ENCODE peak calls at places on chromosomes 13 and 19, in nine cellular contexts. Q is NB4, I is HepG2, F is A549, M is endothelial cell of umbilical vein, S is HCT116, G is K562, X is H1, J is GM12878. D is an unnamed sample.

GRCh38 chr19:40785526-40785925 is 7.5 kb downstream of the RAB4B start:
- DNase-seq in S (no peak), F (no peak), G (no peak), Q (no peak), M (no peak), I (no peak), X (no peak), J (no peak), D (no peak)

GRCh38 chr13:64239372-64239771 is 2823.7 kb upstream of the PCDH20 start:
- DNase-seq in J (no peak), X (no peak), Q (no peak), M (peak; percentile 64), S (no peak), F (no peak), G (no peak), I (no peak), D (no peak)

GRCh38 chr13:112066624-112067004 is 335 bp upstream of the SOX1 start:
- DNase-seq in Q (no peak), S (no peak), M (no peak), J (no peak), F (no peak), G (no peak), I (no peak), X (peak; percentile 82), D (peak; percentile 49)

GRCh38 chr13:75661443-75661842 is 25.3 kb downstream of the LMO7 start:
- DNase-seq in S (no peak), G (no peak), Q (no peak), J (no peak), F (no peak), I (no peak), M (no peak), X (no peak), D (no peak)

GRCh38 chr13:35512271-35512920 is 35.9 kb upstream of the MAB21L1 start:
- DNase-seq in I (no peak), Q (peak; percentile 67), M (peak; percentile 62), S (no peak), X (no peak), G (no peak), J (no peak), F (no peak), D (no peak)

GRCh38 chr13:99218545-99218944 is 17.9 kb downstream of the UBAC2 start:
- DNase-seq in M (peak; percentile 34), G (no peak), S (no peak), X (no peak), I (no peak), J (no peak), Q (no peak), F (no peak), D (no peak)

GRCh38 chr13:95386370-95386769 is 85.1 kb upstream of the ABCC4 start:
- DNase-seq in M (no peak), X (no peak), S (no peak), G (no peak), F (no peak), J (no peak), I (no peak), Q (no peak), D (no peak)

GRCh38 chr13:51923983-51924539 is 62.3 kb downstream of the CCDC70 start:
- DNase-seq in M (no peak), J (no peak), G (peak; percentile 52), X (no peak), I (peak; percentile 44), F (peak; percentile 9), Q (peak; percentile 44), S (peak; percentile 13), D (peak; percentile 40)

GRCh38 chr19:15256708-15257331 is 24.6 kb upstream of the EPHX3 start:
- DNase-seq in S (no peak), I (no peak), G (no peak), F (no peak), M (no peak), X (no peak), J (no peak), Q (no peak), D (no peak)

GRCh38 chr13:91185294-91185863 is 162.1 kb upstream of the MIR17HG start:
- DNase-seq in X (no peak), M (peak; percentile 2), S (peak; percentile 7), I (peak; percentile 9), G (no peak), Q (peak; percentile 23), F (peak; percentile 15), J (no peak), D (peak; percentile 39)

GRCh38 chr19:38683393-38684077 is 36.1 kb downstream of the ACTN4 start:
- DNase-seq in Q (peak; percentile 91), J (no peak), F (peak; percentile 100), G (peak; percentile 75), I (peak; percentile 96), M (peak; percentile 89), X (peak; percentile 83), S (peak; percentile 99), D (no peak)

GRCh38 chr13:45481688-45482087 is 16.9 kb downstream of the COG3 start:
- DNase-seq in Q (no peak), M (peak; percentile 29), J (no peak), X (no peak), G (no peak), I (no peak), S (no peak), F (no peak), D (no peak)

GRCh38 chr19:33426621-33427475 is 53.3 kb downstream of the CEBPG start:
- DNase-seq in M (no peak), S (no peak), F (no peak), J (no peak), X (no peak), Q (no peak), G (no peak), I (no peak), D (no peak)

GRCh38 chr19:36152061-36152885 is at the start of gene COX7A1:
- DNase-seq in X (no peak), Q (no peak), M (peak; percentile 23), I (no peak), J (no peak), S (no peak), F (no peak), G (peak; percentile 26), D (no peak)

DNA sequence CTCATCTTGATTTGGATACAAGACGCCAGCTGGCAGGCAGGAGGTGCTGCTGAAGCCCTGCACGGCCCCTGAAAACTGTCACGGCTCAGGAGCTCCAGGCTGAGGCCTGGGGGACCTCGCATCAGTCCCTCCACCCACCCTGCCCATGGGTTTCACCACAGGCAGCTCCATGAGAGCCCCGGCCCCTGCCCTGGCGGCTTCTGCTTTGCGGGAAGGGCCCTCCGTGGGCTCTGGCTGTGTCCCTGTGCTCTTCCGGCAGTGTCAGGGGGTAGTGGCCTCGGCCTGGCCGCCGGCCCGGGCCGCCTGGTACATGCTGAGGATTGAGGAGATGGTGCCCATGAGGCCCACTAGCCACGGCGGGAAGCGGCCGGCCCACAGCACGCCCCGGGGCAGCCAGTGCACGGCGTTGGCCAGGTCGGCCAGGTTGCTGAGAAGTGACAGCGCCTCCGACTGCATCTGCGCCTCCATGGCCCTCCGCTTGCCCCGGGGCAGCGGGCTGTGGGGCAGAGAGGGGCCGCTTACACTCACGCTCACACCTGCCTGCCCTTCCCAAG is 11.8 kb downstream of the PEX11G start:
- DNase-seq in I (no peak), G (no peak), X (no peak), J (no peak), Q (no peak), F (no peak), S (no peak), M (no peak), D (peak; percentile 23)
- TF ChIP-seq MAX in I (no peak), G (no peak), X (no peak), J (no peak), Q (no peak), F (no peak), S (no peak), M (no peak), D (no peak)

GRCh38 chr13:49234741-49235140 is 13.0 kb upstream of the CDADC1 start:
- DNase-seq in X (peak; percentile 22), S (no peak), G (no peak), M (no peak), Q (no peak), J (no peak), I (no peak), F (no peak), D (no peak)
- H3K4me3 ChIP-seq in X (no peak overlapping the region), S (no peak overlapping the region), G (no peak overlapping the region), M (no peak overlapping the region), Q (no peak overlapping the region), J (no peak overlapping the region), I (no peak overlapping the region), F (no peak overlapping the region), D (no peak overlapping the region)

GRCh38 chr13:32627793-32628192 is 41.5 kb downstream of the PDS5B start:
- DNase-seq in I (no peak), J (no peak), F (no peak), M (no peak), S (no peak), X (no peak), Q (no peak), G (no peak), D (no peak)

GRCh38 chr13:32632343-32632910 is 46.2 kb downstream of the PDS5B start:
- DNase-seq in X (no peak), G (no peak), S (no peak), I (no peak), J (no peak), F (no peak), M (no peak), Q (no peak), D (no peak)

GRCh38 chr13:32629313-32629712 is 43.1 kb downstream of the PDS5B start:
- DNase-seq in S (no peak), G (no peak), M (no peak), Q (no peak), X (no peak), J (no peak), F (no peak), I (no peak), D (no peak)

GRCh38 chr13:32624441-32624840 is 38.2 kb downstream of the PDS5B start:
- DNase-seq in M (no peak), Q (no peak), F (no peak), I (no peak), X (no peak), J (no peak), S (no peak), G (no peak), D (no peak)

DNA sequence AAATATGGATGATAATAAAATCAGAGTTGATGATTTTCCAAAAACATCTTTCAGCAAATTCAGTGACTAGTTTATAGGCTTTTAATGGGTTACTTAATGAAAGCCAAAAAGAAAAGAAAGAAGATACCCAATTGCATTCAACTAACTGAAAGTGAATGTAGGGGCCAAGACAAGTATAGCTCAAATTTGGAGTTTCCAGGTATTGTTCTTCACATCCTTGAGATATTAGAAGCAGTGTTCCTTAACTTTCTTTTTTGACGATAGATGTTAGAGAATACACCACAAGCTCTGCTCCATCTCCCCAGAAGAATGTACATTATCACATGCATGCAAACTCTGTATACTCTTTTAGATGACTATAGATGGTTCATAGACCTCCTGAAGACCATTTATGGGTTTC is 43.6 kb downstream of the PDS5B start:
- DNase-seq in Q (no peak), M (peak; percentile 10), G (no peak), I (no peak), S (no peak), J (no peak), X (no peak), F (no peak), D (no peak)
- TF ChIP-seq MAX in Q (no peak), M (no peak), G (no peak), I (no peak), S (no peak), J (no peak), X (no peak), F (no peak), D (no peak)

DNA sequence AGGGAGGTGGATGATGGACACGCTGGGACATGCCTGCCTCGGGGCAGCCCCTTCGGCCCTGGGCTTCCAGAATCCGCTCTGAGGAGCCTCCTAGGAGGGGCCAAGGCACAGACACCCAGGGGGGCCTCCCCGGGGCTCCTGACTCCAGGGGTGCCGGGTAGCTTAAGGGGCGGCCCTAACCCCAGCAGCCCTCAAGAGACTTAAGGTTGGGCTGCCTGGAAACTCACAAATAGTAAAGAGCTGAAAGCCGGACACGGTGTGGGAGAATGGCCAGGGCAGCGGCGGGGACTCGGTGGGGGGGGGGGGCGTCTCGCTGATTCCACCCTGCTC is 7.7 kb downstream of the ARID3A start:
- DNase-seq in Q (no peak), J (no peak), X (no peak), F (no peak), S (no peak), G (no peak), M (no peak), I (no peak), D (no peak)
- H3K4me3 ChIP-seq in Q (no peak overlapping the region), J (peak overlapping the region; percentile 65), X (no peak overlapping the region), F (no peak overlapping the region), S (no peak overlapping the region), G (no peak overlapping the region), M (no peak overlapping the region), I (peak overlapping the region; percentile 37), D (no peak overlapping the region)

D was measured in SK-N-SH.